ENCODE peak calls at places on chromosomes 12 and 14, in eight cellular contexts. F, B, Z, N, P, X, V and D are unnamed samples.

GRCh38 chr12:49983892-49984291 is 11.1 kb downstream of the AQP6 start:
- DNase-seq in F (peak), B (no peak), Z (no peak), N (no peak), P (no peak), X (peak), V (peak), D (peak)

GRCh38 chr12:16553457-16553856 is 52.5 kb downstream of the LMO3 start:
- DNase-seq in F (peak), B (no peak), Z (no peak), N (no peak), P (no peak), X (no peak), V (no peak), D (no peak)

GRCh38 chr12:131380961-131381705 is 329.8 kb upstream of the SFSWAP start:
- DNase-seq in F (no peak), B (no peak), Z (peak), N (no peak), P (no peak), X (no peak), V (no peak), D (no peak)

GRCh38 chr14:98994571-98994970 is 277.4 kb downstream of the BCL11B start:
- DNase-seq in F (no peak), B (no peak), Z (no peak), N (no peak), P (no peak), X (no peak), V (no peak), D (no peak)

GRCh38 chr14:89197623-89198022 is 219.4 kb downstream of the FOXN3 start:
- DNase-seq in F (no peak), B (no peak), Z (no peak), N (no peak), P (no peak), X (no peak), V (no peak), D (no peak)

GRCh38 chr12:50024804-50025186 is 499 bp downstream of the RACGAP1 start:
- DNase-seq in F (no peak), B (no peak), Z (no peak), N (no peak), P (no peak), X (peak), V (peak), D (no peak)

GRCh38 chr14:99330316-99331240 is 58.6 kb upstream of the BCL11B start:
- DNase-seq in F (no peak), B (no peak), Z (peak), N (no peak), P (no peak), X (no peak), V (no peak), D (no peak)

GRCh38 chr12:69066420-69067373 is 133.7 kb upstream of the CPM start:
- DNase-seq in F (no peak), B (no peak), Z (no peak), N (no peak), P (no peak), X (no peak), V (no peak), D (no peak)

GRCh38 chr14:90546767-90547166 is 149.9 kb downstream of the CALM1 start:
- DNase-seq in F (no peak), B (no peak), Z (no peak), N (no peak), P (no peak), X (no peak), V (no peak), D (no peak)

GRCh38 chr12:16300222-16300621 is 22.7 kb upstream of the SLC15A5 start:
- DNase-seq in F (no peak), B (no peak), Z (no peak), N (no peak), P (no peak), X (no peak), V (no peak), D (no peak)

GRCh38 chr14:73007835-73008234 is 19.1 kb downstream of the ZFYVE1 start:
- DNase-seq in F (no peak), B (no peak), Z (no peak), N (no peak), P (no peak), X (no peak), V (no peak), D (no peak)

GRCh38 chr12:1356285-1356684 is 238.1 kb downstream of the FBXL14 start:
- DNase-seq in F (peak), B (no peak), Z (no peak), N (no peak), P (no peak), X (no peak), V (no peak), D (no peak)

GRCh38 chr12:109092484-109093021 is 719 bp downstream of the ALKBH2 start:
- DNase-seq in F (no peak), B (no peak), Z (peak), N (no peak), P (no peak), X (no peak), V (peak), D (no peak)

GRCh38 chr12:18723752-18724151 is 14.1 kb downstream of the PLCZ1 start:
- DNase-seq in F (peak), B (no peak), Z (no peak), N (no peak), P (no peak), X (no peak), V (peak), D (peak)

DNA sequence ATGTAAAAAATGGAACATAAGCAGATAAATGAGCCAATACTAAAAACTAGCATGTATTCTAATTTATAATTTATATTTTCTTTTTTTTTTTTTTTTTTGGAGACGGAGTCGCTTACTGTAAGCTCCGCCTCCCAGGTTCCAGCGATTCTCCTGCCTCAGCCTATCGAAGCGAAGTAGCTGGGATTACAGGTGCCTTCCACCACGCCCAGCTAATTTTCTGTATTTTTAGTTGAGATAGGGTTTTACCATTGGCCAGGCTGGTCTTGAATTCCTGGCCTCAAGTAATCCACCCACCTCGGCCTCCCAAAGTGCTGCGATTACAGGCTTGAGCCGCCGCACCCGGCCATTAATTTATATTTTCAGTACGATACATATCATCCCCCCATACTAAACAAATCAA is 2.7 kb downstream of the MAPK1IP1L start:
- DNase-seq in F (no peak), B (no peak), Z (no peak), N (no peak), P (no peak), X (no peak), V (no peak), D (no peak)
- TF ChIP-seq CTCF in F (no peak), B (no peak), Z (no peak), N (no peak), P (no peak), X (no peak), V (no peak), D (no peak)

DNA sequence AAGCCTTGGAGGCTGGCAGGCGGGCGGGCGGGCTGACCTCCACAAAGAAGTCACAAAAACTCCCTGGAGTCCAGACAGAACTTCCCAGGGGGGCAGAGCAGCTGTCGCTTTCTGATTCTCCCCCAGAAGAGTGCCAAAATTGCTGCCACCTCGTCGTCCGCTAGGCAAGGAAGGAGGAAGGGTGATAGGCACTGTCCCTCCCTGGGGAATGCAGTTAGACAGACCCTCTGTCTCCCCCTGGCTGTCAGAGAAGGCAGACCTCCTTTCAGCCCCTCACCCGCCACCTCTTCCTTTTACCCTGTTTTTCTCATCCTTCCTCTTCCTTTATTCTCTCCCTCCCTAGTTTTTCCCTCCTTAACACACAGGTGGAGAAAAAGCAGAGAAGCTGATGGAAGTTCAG is 18.7 kb downstream of the GRIN2B start:
- DNase-seq in F (no peak), B (no peak), Z (no peak), N (no peak), P (no peak), X (peak), V (no peak), D (no peak)
- TF ChIP-seq CTCF in F (no peak), B (no peak), Z (no peak), N (no peak), P (peak), X (peak), V (no peak), D (no peak)

DNA sequence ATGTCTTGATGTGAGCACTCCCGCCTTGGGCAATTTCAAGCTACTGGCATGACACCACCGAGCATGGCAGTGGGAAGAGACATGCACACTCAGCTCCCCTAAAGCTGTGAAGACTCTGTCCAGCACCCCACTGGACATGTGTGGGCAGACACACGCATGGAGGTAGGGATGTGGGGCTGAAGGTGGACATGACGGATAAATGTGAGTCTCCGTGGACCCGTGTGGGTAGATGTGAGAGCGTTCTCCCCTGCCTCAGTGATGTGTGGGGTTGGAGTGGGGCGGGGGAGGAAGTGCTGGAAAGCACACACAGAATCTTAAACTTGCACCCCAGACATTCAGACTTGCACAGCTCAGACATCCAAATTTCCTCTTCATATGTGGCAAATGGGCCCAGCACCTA is 12.6 kb downstream of the SLC6A12 start:
- DNase-seq in F (no peak), B (no peak), Z (no peak), N (no peak), P (no peak), X (no peak), V (no peak), D (no peak)
- TF ChIP-seq CTCF in F (no peak), B (no peak), Z (no peak), N (no peak), P (no peak), X (no peak), V (no peak), D (no peak)

DNA sequence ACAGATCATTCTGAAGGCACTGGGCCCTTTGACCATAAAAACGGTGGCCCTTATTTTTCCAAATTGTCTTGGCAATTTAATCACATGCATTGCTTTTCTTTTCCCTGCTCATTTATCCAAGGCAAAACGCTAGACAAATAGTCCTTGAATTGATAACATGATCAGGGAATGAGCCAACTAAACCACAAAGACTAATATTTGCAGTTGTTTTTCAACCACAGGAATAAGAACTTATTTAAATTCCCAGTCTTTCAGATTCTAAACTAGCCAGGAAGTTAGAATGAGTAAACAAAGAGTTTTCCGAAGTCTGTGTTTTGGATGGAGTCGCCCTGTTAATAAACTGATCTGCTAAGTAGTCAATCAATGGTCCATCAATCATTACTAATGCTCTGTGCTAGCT is 14.9 kb downstream of the TBX5 start:
- DNase-seq in F (peak), B (no peak), Z (no peak), N (no peak), P (no peak), X (no peak), V (peak), D (no peak)
- TF ChIP-seq CTCF in F (no peak), B (no peak), Z (no peak), N (no peak), P (no peak), X (no peak), V (no peak), D (no peak)